ENCODE peak calls at places on chromosomes 4 and X, in six cellular contexts. T, K, P, J, D and G are unnamed samples. For H3K4me1, the result is how much of the 10 kb centered on the place peaks cover.

GRCh38 chrX:27391601-27392000 is 71.5 kb downstream of the PPP4R3C start:
- DNase-seq in T (peak), K (no peak), P (no peak), J (no peak), D (no peak), G (no peak)

GRCh38 chr4:9952415-9952950 is 68.8 kb downstream of the SLC2A9 start:
- DNase-seq in T (no peak), K (no peak), P (no peak), J (no peak), D (no peak), G (no peak)

GRCh38 chr4:83932996-83933395 is 397.1 kb downstream of the GPAT3 start:
- DNase-seq in T (peak), K (no peak), P (no peak), J (no peak), D (no peak), G (no peak)

GRCh38 chrX:20139966-20140365 is 1.7 kb downstream of the EIF1AX start:
- DNase-seq in T (peak), K (no peak), P (no peak), J (no peak), D (no peak), G (no peak)

GRCh38 chrX:11329016-11329415 is 35.8 kb downstream of the AMELX start:
- DNase-seq in T (peak), K (no peak), P (no peak), J (no peak), D (no peak), G (no peak)

GRCh38 chr4:121462660-121463261 is 81.9 kb upstream of the QRFPR start:
- DNase-seq in T (peak), K (peak), P (peak), J (peak), D (peak), G (no peak)

GRCh38 chr4:112704322-112704721 is 67.4 kb downstream of the LARP7 start:
- DNase-seq in T (no peak), K (no peak), P (no peak), J (no peak), D (peak), G (no peak)

GRCh38 chrX:15973299-15973698 is 118.7 kb upstream of the AP1S2 start:
- DNase-seq in T (peak), K (peak), P (peak), J (peak), D (peak), G (no peak)

GRCh38 chr4:143354990-143355389 is 18.3 kb downstream of the GAB1 start:
- DNase-seq in T (no peak), K (peak), P (no peak), J (no peak), D (no peak), G (no peak)

GRCh38 chr4:72896515-72896914 is 173.0 kb downstream of the COX18 start:
- DNase-seq in T (peak), K (no peak), P (no peak), J (no peak), D (no peak), G (no peak)

GRCh38 chrX:26722666-26723428 is 506.9 kb downstream of the MAGEB5 start:
- DNase-seq in T (no peak), K (no peak), P (no peak), J (no peak), D (no peak), G (no peak)

GRCh38 chr4:187073820-187074219 is 350.2 kb upstream of the FAT1 start:
- DNase-seq in T (no peak), K (peak), P (no peak), J (no peak), D (no peak), G (no peak)

GRCh38 chr4:105150511-105150910 is 3.8 kb downstream of the TET2 start:
- DNase-seq in T (peak), K (no peak), P (no peak), J (no peak), D (no peak), G (no peak)

GRCh38 chr4:32488690-32489089 is 1768.5 kb downstream of the PCDH7 start:
- DNase-seq in T (peak), K (no peak), P (no peak), J (no peak), D (no peak), G (no peak)

GRCh38 chr4:98092833-98093439 is 50.3 kb downstream of the STPG2 start:
- DNase-seq in T (peak), K (peak), P (peak), J (no peak), D (no peak), G (no peak)

GRCh38 chr4:45471335-45471734 is 652.5 kb downstream of the GABRG1 start:
- DNase-seq in T (no peak), K (no peak), P (no peak), J (no peak), D (no peak), G (no peak)

GRCh38 chr4:41216294-41217019 is 2.1 kb upstream of the APBB2 start:
- DNase-seq in T (peak), K (peak), P (peak), J (peak), D (peak), G (peak)

GRCh38 chr4:85391011-85391410 is 83.9 kb upstream of the ARHGAP24 start:
- DNase-seq in T (no peak), K (no peak), P (no peak), J (no peak), D (no peak), G (no peak)

GRCh38 chr4:41480985-41481384 is 57.0 kb upstream of the LIMCH1 start:
- DNase-seq in T (no peak), K (no peak), P (no peak), J (no peak), D (no peak), G (no peak)

GRCh38 chr4:137519406-137519805 is 12.9 kb downstream of the PCDH18 start:
- DNase-seq in T (peak), K (no peak), P (no peak), J (no peak), D (no peak), G (no peak)

GRCh38 chrX:103687073-103687695 is 685 bp upstream of the MORF4L2 start:
- DNase-seq in T (peak), K (peak), P (peak), J (peak), D (peak), G (peak)

GRCh38 chr4:108466936-108467902 is 153.2 kb upstream of the RPL34 start:
- DNase-seq in T (peak), K (no peak), P (peak), J (no peak), D (no peak), G (no peak)

GRCh38 chr4:39319678-39320077 is 46.5 kb downstream of the RFC1 start:
- DNase-seq in T (peak), K (no peak), P (peak), J (no peak), D (no peak), G (no peak)

GRCh38 chrX:151359341-151359740 is 37.7 kb upstream of the VMA21 start:
- DNase-seq in T (no peak), K (no peak), P (no peak), J (no peak), D (peak), G (no peak)

DNA sequence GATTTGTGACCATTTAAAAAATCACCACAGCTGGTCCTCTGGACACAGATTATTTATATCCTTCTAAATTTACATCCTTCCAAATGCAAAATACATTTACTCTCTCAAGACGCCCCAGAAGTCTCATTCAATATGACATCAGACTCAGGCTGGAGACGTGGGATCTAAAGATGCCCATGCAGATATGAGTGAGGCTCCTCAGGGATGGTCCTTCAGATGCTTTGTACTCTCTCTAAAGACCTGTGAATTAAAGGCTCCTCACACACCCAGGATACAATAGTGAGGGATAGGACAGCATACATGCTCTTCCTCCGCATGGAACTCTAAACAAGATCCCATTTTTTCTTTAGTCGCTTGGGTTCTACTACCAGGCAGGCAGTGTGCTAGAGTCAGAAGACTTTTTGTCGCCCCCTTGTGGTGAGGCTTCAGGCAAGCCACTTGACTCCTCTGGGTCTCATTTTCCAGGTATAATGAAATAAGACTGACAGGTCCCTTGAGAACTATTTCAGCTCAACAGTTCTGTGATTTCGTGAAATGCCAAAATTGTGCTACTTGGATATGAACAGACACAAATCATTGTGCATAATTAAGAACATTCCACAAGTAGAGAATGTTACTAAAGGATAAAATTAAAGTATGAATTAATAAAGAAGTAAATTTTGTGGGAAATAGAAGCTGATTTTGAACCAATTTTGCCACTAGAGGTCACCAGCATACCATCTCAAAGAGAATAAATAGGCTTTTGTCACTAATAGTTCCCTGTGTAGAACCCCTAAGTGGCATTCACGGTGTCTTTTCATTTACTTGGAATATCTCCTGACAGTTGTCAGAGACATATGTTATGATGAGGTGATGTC is 13.6 kb upstream of the SCOC start:
- DNase-seq in T (peak), K (peak), P (peak), J (peak), D (peak), G (peak)
- H3K4me1 ChIP-seq in T (under half), K (under half), P (under half), J (under half), D (under half), G (under half)

GRCh38 chr4:103032575-103032974 is 13.1 kb upstream of the SLC9B1 start:
- DNase-seq in T (peak), K (peak), P (peak), J (no peak), D (peak), G (no peak)

GRCh38 chr4:103030791-103031190 is 11.3 kb upstream of the SLC9B1 start:
- DNase-seq in T (no peak), K (no peak), P (no peak), J (no peak), D (no peak), G (no peak)

GRCh38 chr4:103024996-103025395 is 5.5 kb upstream of the SLC9B1 start:
- DNase-seq in T (no peak), K (no peak), P (no peak), J (no peak), D (no peak), G (no peak)

GRCh38 chr4:103021120-103021519 is 1.6 kb upstream of the SLC9B1 start:
- DNase-seq in T (no peak), K (no peak), P (no peak), J (no peak), D (no peak), G (no peak)

GRCh38 chr4:103026868-103027267 is 7.4 kb upstream of the SLC9B1 start:
- DNase-seq in T (no peak), K (no peak), P (no peak), J (no peak), D (no peak), G (no peak)
- H3K4me1 ChIP-seq in T (under half), K (under half), P (under half), J (under half), D (under half), G (under half)

DNA sequence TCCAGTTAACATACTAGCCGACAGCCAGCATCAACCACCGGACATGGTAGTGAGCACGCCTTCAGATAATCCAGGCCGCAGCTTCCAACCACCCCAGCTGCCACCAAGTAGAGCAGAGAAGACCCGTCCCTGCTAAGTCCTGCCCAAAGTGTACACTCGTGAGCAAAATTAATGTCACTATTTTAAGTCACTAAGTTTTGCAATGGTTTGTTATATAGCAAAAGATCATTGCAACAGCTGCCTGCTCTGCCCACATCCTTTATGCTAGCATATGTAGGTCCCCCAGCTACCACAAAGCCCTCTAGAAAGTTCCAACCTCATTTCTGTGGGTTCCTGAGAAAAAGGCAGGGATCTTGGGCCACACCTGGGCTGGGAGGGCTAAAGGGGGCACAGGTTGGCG is 347.0 kb downstream of the BCOR start:
- DNase-seq in T (no peak), K (no peak), P (no peak), J (no peak), D (no peak), G (no peak)
- H3K4me1 ChIP-seq in T (under half), K (under half), P (under half), J (under half), D (under half), G (under half)

DNA sequence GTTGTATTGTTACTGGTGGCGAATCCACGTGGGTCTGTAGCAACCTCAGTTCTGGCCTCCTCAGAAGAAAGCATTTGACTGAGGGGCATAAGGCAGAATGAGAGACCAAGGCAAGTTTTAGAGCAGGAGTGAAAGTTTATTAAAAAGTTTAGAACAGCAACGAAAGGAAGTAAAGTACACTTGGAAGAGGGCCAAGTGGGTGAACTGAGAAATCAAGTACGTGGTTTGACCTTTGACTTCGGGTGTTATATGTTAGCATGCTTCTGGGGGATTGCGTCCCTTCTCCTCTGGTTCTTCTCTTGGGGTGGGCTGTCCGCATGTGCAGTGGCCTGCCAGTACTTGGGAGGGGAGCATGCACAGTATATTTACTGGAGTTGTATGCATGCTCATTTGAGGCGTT is 232.7 kb upstream of the GATB start:
- DNase-seq in T (no peak), K (no peak), P (no peak), J (no peak), D (no peak), G (no peak)
- H3K4me1 ChIP-seq in T (under half), K (under half), P (under half), J (under half), D (under half), G (under half)

DNA sequence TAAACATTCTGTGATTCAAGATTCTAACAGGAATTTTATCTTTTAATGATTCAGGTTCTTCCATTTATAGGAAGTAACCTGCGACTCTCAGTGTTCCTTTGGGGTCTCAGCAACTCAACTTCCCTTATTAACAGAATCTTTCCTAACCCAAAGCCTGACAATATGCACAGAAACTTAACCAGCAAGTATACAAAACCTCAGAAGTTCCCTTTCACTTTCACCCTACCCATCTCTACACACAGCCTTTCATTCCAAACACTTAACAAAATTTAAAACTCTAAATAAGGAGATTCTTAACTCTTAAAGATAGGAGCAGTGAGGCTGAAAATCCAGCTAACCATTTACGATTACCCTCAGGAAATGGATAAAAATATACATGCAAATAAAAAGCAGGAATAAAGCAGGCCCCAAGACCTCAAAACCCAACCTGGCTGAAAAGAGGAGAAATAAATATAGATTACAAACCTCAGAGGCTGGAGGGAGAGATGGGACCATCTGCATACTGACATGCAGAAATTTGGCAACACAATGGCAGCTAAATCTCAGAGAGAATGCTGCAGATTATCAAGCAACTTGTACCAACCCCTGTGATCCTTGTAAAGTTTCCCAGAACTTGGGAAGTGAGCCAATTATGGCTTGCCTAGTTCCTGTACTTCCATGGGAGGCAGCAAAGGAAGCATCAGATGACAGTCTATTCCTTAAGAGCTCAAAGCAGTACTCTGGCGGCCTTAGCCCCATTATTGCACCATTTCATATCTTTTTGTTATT is 101.0 kb downstream of the ATP11C start:
- DNase-seq in T (peak), K (no peak), P (no peak), J (peak), D (no peak), G (no peak)
- H3K4me1 ChIP-seq in T (under half), K (under half), P (under half), J (under half), D (under half), G (under half)

GRCh38 chrX:10087391-10087790 is 69.4 kb upstream of the CLCN4 start:
- DNase-seq in T (no peak), K (no peak), P (no peak), J (no peak), D (no peak), G (no peak)

GRCh38 chrX:10086683-10087082 is 70.1 kb upstream of the CLCN4 start:
- DNase-seq in T (no peak), K (no peak), P (no peak), J (no peak), D (no peak), G (no peak)

GRCh38 chrX:10083809-10084208 is 73.0 kb upstream of the CLCN4 start:
- DNase-seq in T (no peak), K (no peak), P (no peak), J (no peak), D (no peak), G (no peak)

GRCh38 chrX:10089378-10089795 is 67.4 kb upstream of the CLCN4 start:
- DNase-seq in T (peak), K (no peak), P (no peak), J (no peak), D (no peak), G (no peak)

GRCh38 chrX:10085223-10085622 is 71.6 kb upstream of the CLCN4 start:
- DNase-seq in T (peak), K (peak), P (no peak), J (no peak), D (no peak), G (no peak)
- H3K4me1 ChIP-seq in T (under half), K (half or more), P (under half), J (under half), D (under half), G (under half)